ENCODE peak calls at places on chromosomes 12 and 14, in four cellular contexts. M is A549, Q is HepG2, Y is GM12878. R is an unnamed sample.

GRCh38 chr14:52551696-52552062 is 626 bp downstream of the TXNDC16 start:
- DNase-seq in M (peak), Q (peak), Y (no peak), R (peak)

GRCh38 chr12:107761502-107761904 is 566 bp upstream of the PRDM4 start:
- DNase-seq in Q (no peak), Y (no peak), M (no peak), R (no peak)

GRCh38 chr12:100963381-100963780 is 168.8 kb downstream of the ANO4 start:
- DNase-seq in M (no peak), Y (no peak), Q (no peak), R (no peak)

GRCh38 chr12:110102255-110102654 is 21.9 kb upstream of the IFT81 start:
- DNase-seq in M (peak), Q (peak), Y (no peak), R (peak)

GRCh38 chr14:57749267-57749666 is 116.6 kb downstream of the SLC35F4 start:
- DNase-seq in M (peak), Y (no peak), Q (no peak), R (no peak)

GRCh38 chr14:73188501-73188903 is 48.8 kb upstream of the PAPLN start:
- DNase-seq in Q (no peak), M (peak), Y (no peak), R (no peak)

GRCh38 chr12:9707864-9708808 is 24.8 kb downstream of the CLECL1 start:
- DNase-seq in Y (no peak), Q (peak), M (peak), R (peak)

GRCh38 chr12:119544780-119545625 is 48.6 kb upstream of the TMEM233 start:
- DNase-seq in Q (peak), M (peak), Y (peak), R (peak)

GRCh38 chr12:20097561-20097960 is 270.8 kb upstream of the PDE3A start:
- DNase-seq in Y (peak), Q (no peak), M (no peak), R (no peak)

GRCh38 chr14:50260072-50260471 is 28.7 kb upstream of the SOS2 start:
- DNase-seq in Y (no peak), M (no peak), Q (no peak), R (no peak)

GRCh38 chr12:31231611-31232360 is 94.2 kb downstream of the SINHCAF start:
- DNase-seq in M (no peak), Q (no peak), Y (no peak), R (no peak)

GRCh38 chr12:6337958-6338406 is 3.9 kb downstream of the TNFRSF1A start:
- DNase-seq in Q (peak), Y (no peak), M (peak), R (no peak)
- TF ChIP-seq CHD4 in Q (no peak), Y (no peak), M (no peak), R (no peak)

DNA sequence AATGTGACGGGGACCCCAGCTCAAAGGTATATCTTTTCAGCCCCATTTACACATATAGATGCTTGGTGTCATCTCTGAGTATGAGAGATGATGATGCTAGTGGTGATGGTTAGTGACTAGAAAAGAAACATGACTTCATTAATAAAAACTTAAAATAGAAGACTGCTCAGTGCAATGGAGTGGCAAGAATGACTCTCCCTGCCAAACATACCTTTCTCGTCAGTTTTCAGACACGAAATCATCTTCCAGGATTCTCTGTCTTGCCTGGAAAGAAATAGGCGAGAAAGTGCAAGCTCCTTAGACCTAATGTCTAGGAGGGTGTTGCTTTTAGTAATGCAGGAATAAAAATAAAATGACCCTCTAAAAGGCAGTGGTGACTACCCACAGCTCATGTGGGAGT is 71.7 kb downstream of the TPH2 start:
- DNase-seq in Q (no peak), Y (no peak), M (no peak), R (no peak)
- TF ChIP-seq CHD4 in Q (no peak), Y (no peak), M (no peak), R (no peak)

GRCh38 chr14:102034301-102034700 is 52.5 kb downstream of the HSP90AA1 start:
- DNase-seq in M (peak), Y (no peak), Q (no peak), R (no peak)
- TF ChIP-seq CHD4 in M (no peak), Y (no peak), Q (no peak), R (no peak)

DNA sequence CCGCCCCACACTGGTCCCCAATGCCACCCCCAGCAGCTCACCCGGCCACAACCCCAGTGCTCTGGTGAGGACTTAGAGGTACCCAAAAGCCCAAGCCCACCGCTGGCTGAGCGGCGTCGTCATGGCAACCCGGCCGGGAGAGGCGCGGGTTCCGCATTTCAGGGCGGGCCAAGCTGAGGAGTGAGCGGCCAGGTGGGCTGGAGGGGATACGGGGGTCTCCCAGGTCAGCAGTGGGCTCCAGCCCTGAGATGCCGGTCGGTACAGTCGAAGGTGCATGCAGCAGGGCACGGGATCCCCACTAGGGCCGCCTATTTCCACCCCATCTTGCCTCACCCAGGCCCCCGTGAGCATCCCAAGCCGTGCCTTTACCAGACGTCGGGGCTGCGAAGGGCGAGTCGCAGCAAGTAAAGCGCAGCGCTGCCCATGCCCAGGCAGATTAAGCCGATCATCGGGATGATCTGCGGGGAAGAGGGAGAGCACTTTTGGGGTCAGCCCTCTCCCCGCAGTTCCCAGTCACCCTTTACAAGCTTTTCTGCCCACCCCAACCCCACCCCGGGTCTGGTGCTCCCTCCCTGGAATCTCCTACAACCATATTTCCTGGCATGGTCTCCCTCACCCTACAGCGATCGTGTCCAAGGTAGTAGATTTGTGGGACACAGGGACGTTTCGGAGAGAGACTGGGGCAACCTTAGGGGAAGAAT is 6.9 kb downstream of the SHMT2 start:
- DNase-seq in Q (no peak), Y (no peak), M (no peak), R (no peak)
- TF ChIP-seq CHD4 in Q (no peak), Y (no peak), M (no peak), R (no peak)

DNA sequence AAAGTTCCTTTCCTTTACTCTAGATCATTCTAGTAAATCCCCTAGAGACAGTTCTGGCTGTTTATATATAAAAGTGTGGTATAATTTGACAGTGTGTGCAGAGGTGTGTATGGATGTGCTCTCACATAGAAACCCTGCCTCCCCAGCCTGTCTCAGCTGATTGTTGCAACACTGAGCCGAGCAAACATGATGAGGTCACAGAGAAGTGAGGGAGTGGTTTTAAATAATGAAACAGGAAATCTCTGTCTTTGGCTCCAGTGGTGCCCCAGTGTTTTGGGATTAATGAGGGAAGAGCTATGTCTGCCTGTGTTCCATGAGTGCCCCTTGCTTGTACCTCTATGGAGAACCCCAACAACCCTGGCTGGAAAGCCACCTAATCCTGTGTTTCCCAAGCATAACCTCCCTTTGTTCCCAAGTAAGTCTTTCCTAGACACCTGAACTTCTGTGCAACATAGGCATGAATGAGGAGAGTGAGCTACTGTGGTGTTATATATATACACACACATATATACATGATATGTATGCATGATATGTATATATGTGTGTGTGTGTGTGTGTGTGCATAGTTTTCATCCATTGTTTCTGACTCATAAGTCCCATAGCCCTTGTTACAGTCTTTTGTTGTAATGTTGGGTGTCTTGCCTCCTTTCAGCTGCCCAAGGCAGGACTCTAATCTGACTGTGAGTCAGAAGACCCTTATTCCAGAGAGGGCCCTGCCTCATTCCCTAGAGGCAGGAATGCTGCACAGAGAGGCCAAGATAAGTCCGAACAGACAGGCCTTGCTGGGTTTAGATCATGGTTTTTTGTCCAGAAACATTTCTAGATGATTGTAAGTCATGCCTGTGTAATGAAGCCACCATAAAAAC is 18.0 kb downstream of the TRAF3 start:
- DNase-seq in M (peak), Y (no peak), Q (peak), R (peak)
- TF ChIP-seq CHD4 in M (no peak), Y (no peak), Q (no peak), R (no peak)

DNA sequence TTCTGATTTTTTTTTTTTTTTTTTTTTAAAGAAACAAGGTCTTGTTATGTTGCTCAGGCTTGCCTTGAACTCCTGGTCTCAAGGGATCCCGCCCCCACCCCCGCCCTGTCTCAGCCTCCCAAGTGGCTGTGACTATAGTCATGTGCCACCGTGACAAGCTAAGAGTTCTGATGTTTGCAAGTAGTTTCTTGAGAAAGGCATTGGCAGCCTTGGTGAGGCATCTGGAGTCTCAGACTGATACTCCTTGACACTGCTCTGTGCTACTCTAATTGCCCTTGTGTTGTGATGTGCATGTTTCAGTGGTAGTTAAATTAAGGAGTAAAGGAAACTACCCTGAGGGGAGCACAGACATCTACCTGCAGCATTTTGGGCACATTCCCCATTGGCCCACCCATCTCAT is 46.2 kb upstream of the OR4E1 start:
- DNase-seq in M (no peak), Q (no peak), Y (no peak), R (no peak)
- TF ChIP-seq CHD4 in M (no peak), Q (no peak), Y (no peak), R (no peak)

DNA sequence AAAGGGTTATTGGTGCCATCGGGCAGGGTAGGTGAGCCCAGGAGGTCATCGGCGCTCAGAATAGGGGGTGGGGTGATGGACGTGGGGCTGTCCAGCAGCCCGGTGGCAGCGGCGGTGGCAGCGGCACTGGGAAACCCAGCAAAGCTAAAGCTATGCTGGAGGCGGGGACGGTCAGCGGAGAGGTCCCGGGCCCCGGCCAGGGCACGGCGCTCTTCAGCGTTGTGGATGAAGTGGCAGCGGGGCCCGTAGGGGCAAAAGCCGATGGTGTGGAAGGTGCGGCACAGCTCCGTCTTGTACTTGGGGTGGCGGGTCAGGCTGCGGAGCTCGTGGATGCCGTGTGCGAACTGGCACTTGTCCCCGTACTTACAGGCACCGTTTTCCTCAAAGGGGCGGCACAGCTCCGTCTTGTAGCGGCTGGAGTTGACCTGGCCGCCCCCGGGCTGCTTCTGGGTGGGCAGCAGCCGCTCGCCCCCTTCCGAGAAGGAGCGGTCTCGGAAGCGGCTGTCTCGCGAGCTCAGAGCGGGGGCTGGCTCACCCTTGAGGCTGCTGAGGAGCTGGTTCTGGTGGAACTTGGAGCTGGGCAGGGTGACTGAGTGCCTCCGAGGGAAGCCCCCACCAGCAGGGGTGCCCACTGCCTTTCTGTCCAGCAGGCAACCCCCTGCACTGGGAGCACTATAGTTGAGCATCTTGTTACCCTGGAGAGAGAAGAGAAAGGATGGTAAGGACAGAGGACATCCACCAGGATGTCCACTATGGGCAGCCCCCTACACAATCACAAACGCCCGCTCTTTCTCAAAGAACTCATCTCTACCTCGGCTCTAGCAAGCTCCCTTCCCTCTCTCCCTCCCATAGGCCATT is 2.8 kb downstream of the ZFP36L1 start:
- DNase-seq in Y (no peak), Q (no peak), M (peak), R (no peak)
- TF ChIP-seq CHD4 in Y (no peak), Q (no peak), M (no peak), R (no peak)

R was measured in K562.